ENCODE peak calls at places on chromosomes 6 and 20, in four cellular contexts. U, A, F and W are unnamed samples.

GRCh38 chr6:160137989-160138835 is 16.6 kb downstream of the SLC22A1 start:
- DNase-seq in A (no peak), F (peak; percentile 64), U (peak; percentile 71), W (peak; percentile 80)

GRCh38 chr6:25960689-25961088 is 1.9 kb upstream of the TRIM38 start:
- DNase-seq in U (no peak), A (no peak), F (no peak), W (no peak)

GRCh38 chr6:119075200-119075981 is 3.1 kb downstream of the FAM184A start:
- DNase-seq in U (no peak), F (no peak), A (no peak), W (no peak)

GRCh38 chr6:151141685-151142084 is 98.1 kb upstream of the AKAP12 start:
- DNase-seq in U (no peak), A (no peak), F (no peak), W (no peak)

GRCh38 chr6:121849477-121849876 is 414.0 kb downstream of the GJA1 start:
- DNase-seq in U (peak; percentile 85), F (peak; percentile 94), A (peak; percentile 83), W (peak; percentile 30)

GRCh38 chr6:151063339-151063738 is 176.4 kb upstream of the AKAP12 start:
- DNase-seq in F (no peak), U (no peak), A (no peak), W (no peak)

GRCh38 chr20:2986466-2986865 is 57.0 kb upstream of the GNRH2 start:
- DNase-seq in U (no peak), F (no peak), A (no peak), W (peak; percentile 30)

GRCh38 chr6:105713474-105714118 is 310.7 kb upstream of the PREP start:
- DNase-seq in F (peak; percentile 37), A (no peak), U (no peak), W (no peak)

GRCh38 chr6:31658158-31658688 is 2.4 kb downstream of the C6orf47 start:
- DNase-seq in F (no peak), A (no peak), U (no peak), W (no peak)

GRCh38 chr20:44961868-44962267 is 1.7 kb upstream of the TOMM34 start:
- DNase-seq in A (no peak), F (peak; percentile 74), U (no peak), W (no peak)

GRCh38 chr20:44961024-44961866 is 1.0 kb upstream of the TOMM34 start:
- DNase-seq in U (no peak), A (no peak), F (peak; percentile 87), W (no peak)

GRCh38 chr20:44958276-44958675 is 1.9 kb downstream of the TOMM34 start:
- DNase-seq in U (no peak), A (no peak), F (no peak), W (no peak)

GRCh38 chr20:44959896-44960852 is at the start of gene TOMM34:
- DNase-seq in A (peak; percentile 94), F (peak; percentile 98), U (peak; percentile 97), W (peak; percentile 96)

GRCh38 chr20:44959082-44959895 is 908 bp downstream of the TOMM34 start:
- DNase-seq in U (no peak), A (no peak), F (peak; percentile 66), W (peak; percentile 56)
- H3K79me2 ChIP-seq in U (peaks cover 20% of the 10 kb centered on the region), A (no peaks in the 10 kb centered on the region), F (peaks cover 5% of the 10 kb centered on the region), W (peaks cover 4% of the 10 kb centered on the region)

GRCh38 chr20:62959998-62960436 is 7.5 kb downstream of the SLC17A9 start:
- DNase-seq in A (no peak), U (no peak), F (no peak), W (no peak)
- H2AK5ac ChIP-seq in A (no peak overlapping the region), U (no peak overlapping the region), F (no peak overlapping the region), W (no peak overlapping the region)

GRCh38 chr6:72943699-72944098 is 281.6 kb downstream of the KHDC1L start:
- DNase-seq in F (no peak), U (no peak), A (no peak), W (no peak)
- H3K79me2 ChIP-seq in F (no peaks in the 10 kb centered on the region), U (no peaks in the 10 kb centered on the region), A (no peaks in the 10 kb centered on the region), W (no peaks in the 10 kb centered on the region)

GRCh38 chr6:56671651-56672461 is 29.2 kb upstream of the DST start:
- DNase-seq in A (no peak), F (peak; percentile 71), U (no peak), W (no peak)

GRCh38 chr6:56682580-56682979 is 39.9 kb upstream of the DST start:
- DNase-seq in A (no peak), F (no peak), U (no peak), W (no peak)

GRCh38 chr6:56677559-56677958 is 34.9 kb upstream of the DST start:
- DNase-seq in F (no peak), U (no peak), A (no peak), W (no peak)
- H2AK5ac ChIP-seq in F (no peak overlapping the region), U (no peak overlapping the region), A (no peak overlapping the region), W (no peak overlapping the region)

GRCh38 chr6:35487653-35488516 is 9.0 kb downstream of the TEAD3 start:
- DNase-seq in F (no peak), A (peak; percentile 62), U (peak; percentile 53), W (peak; percentile 67)
- H3K79me2 ChIP-seq in F (peaks cover 39% of the 10 kb centered on the region), A (no peaks in the 10 kb centered on the region), U (peaks cover 21% of the 10 kb centered on the region), W (peaks cover 54% of the 10 kb centered on the region)

DNA sequence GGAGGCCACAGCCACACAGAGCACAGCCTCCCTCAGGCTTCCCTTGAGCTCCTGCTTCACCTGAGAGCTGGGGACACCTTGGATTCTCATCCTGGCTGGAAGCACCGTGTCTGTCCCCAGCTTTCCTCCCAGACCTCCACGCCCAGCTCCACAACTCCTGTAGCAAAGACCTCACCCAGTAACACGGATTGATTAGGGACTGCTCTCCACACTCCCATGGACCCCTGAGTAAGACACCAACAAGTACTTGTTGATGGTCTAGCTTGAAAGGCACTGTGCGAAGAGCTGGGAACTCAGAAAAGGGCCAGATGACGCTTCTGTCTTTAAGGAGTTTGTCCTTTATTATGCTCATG is 109.6 kb downstream of the DLL1 start:
- DNase-seq in U (no peak), A (no peak), F (no peak), W (no peak)
- H2AK5ac ChIP-seq in U (no peak overlapping the region), A (no peak overlapping the region), F (no peak overlapping the region), W (no peak overlapping the region)

GRCh38 chr6:57109905-57110304 is 19.9 kb downstream of the ZNF451 start:
- DNase-seq in F (no peak), U (no peak), A (no peak), W (no peak)

GRCh38 chr6:57104350-57104749 is 14.4 kb downstream of the ZNF451 start:
- DNase-seq in U (no peak), A (no peak), F (no peak), W (no peak)

GRCh38 chr6:57108691-57109090 is 18.7 kb downstream of the ZNF451 start:
- DNase-seq in U (no peak), A (no peak), F (no peak), W (no peak)

GRCh38 chr6:57102976-57103375 is 13.0 kb downstream of the ZNF451 start:
- DNase-seq in F (no peak), U (no peak), A (no peak), W (no peak)

DNA sequence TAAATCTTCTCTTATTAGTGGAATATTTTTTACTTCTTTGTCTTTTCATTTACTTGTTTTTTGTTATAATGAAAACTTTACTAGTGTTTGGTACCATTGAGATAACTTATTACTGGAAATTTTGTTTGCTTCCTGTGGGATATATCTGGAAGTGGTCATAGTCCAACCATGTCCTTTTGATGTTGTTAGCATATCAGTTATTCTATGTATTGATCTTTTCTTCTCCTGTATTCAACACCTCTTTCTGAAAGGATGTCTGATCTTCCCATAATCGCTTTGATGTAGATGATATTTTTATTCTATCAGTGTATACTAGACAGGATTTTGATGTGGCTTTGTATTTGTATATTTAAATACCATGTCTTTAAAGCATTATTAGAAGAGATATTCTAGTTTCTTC is 17.0 kb downstream of the ZNF451 start:
- DNase-seq in A (no peak), U (no peak), F (no peak), W (no peak)
- H3K79me2 ChIP-seq in A (peaks cover 2% of the 10 kb centered on the region), U (peaks cover 71% of the 10 kb centered on the region), F (no peaks in the 10 kb centered on the region), W (no peaks in the 10 kb centered on the region)

GRCh38 chr20:56411759-56412472 is at the start of gene CASS4:
- DNase-seq in A (no peak), U (no peak), F (no peak), W (no peak)
- H2AK5ac ChIP-seq in A (no peak within 1 kb of the TSS), U (no peak within 1 kb of the TSS), F (no peak within 1 kb of the TSS), W (no peak within 1 kb of the TSS)

GRCh38 chr6:21769405-21769851 is 175.9 kb downstream of the SOX4 start:
- DNase-seq in F (peak; percentile 97), U (no peak), A (peak; percentile 62), W (no peak)
- H3K79me2 ChIP-seq in F (peaks cover 31% of the 10 kb centered on the region), U (peaks cover 86% of the 10 kb centered on the region), A (peaks cover 31% of the 10 kb centered on the region), W (no peaks in the 10 kb centered on the region)

GRCh38 chr6:169212436-169212835 is 41.2 kb downstream of the THBS2 start:
- DNase-seq in F (no peak), A (no peak), U (no peak), W (no peak)

GRCh38 chr6:169211881-169212280 is 41.8 kb downstream of the THBS2 start:
- DNase-seq in F (no peak), U (no peak), A (no peak), W (no peak)

GRCh38 chr6:169212897-169213813 is 40.5 kb downstream of the THBS2 start:
- DNase-seq in U (peak; percentile 87), A (peak; percentile 91), F (peak; percentile 93), W (peak; percentile 85)

GRCh38 chr6:169215201-169215661 is 38.4 kb downstream of the THBS2 start:
- DNase-seq in A (no peak), F (peak; percentile 5), U (no peak), W (no peak)

GRCh38 chr6:169213814-169214520 is 39.7 kb downstream of the THBS2 start:
- DNase-seq in A (no peak), F (no peak), U (no peak), W (no peak)
- H2AK5ac ChIP-seq in A (no peak overlapping the region), F (no peak overlapping the region), U (no peak overlapping the region), W (no peak overlapping the region)